ENCODE peak calls at places on chromosomes 13 and 19, in nine cellular contexts. E is Panc1; O is CD4-positive, alpha-beta memory T cell; W is thoracic aorta; R is SK-N-SH; Y is left lung; P is testis; H is tibial nerve; T is OCI-LY7. B is an unnamed sample. For H3K36me3, the result is how much of the 10 kb centered on the place peaks cover.

GRCh38 chr19:45123440-45123850 is 30.5 kb downstream of the PPP1R37 start:
- DNase-seq in E (no peak), O (no peak), W (no peak), R (no peak), Y (no peak), P (no peak), H (no peak), T (no peak), B (no peak)

GRCh38 chr19:46841458-46842083 is 9.1 kb downstream of the AP2S1 start:
- DNase-seq in E (no peak), O (no peak), W (peak), R (no peak), Y (no peak), P (peak), H (peak), T (no peak), B (no peak)

GRCh38 chr13:98327326-98328314 is 150.6 kb upstream of the RNF113B start:
- DNase-seq in E (no peak), O (no peak), W (no peak), R (no peak), Y (no peak), P (no peak), H (no peak), T (no peak), B (no peak)

GRCh38 chr19:56245062-56245740 is 27.3 kb upstream of the EDDM13 start:
- DNase-seq in E (no peak), O (no peak), W (no peak), R (no peak), Y (no peak), P (no peak), H (no peak), T (no peak), B (no peak)

GRCh38 chr19:28468701-28469459 is 744.1 kb downstream of the UQCRFS1 start:
- DNase-seq in E (no peak), O (no peak), W (no peak), R (no peak), Y (peak), P (no peak), H (no peak), T (peak), B (no peak)

GRCh38 chr19:56840452-56841193 is at the start of the genes PEG3 and ZIM2:
- DNase-seq in E (no peak), O (no peak), W (peak), R (peak), Y (peak), P (peak), H (no peak), T (no peak), B (no peak)

GRCh38 chr13:110507678-110508381 is 53.7 kb downstream of the RAB20 start:
- DNase-seq in E (no peak), O (no peak), W (no peak), R (no peak), Y (no peak), P (no peak), H (no peak), T (no peak), B (no peak)

GRCh38 chr19:50418186-50419021 is at the start of gene SPIB:
- DNase-seq in E (no peak), O (no peak), W (no peak), R (no peak), Y (no peak), P (no peak), H (no peak), T (peak), B (no peak)

GRCh38 chr13:68481130-68481529 is 1251.0 kb upstream of the PCDH9 start:
- DNase-seq in E (no peak), O (no peak), W (no peak), R (no peak), Y (no peak), P (no peak), H (no peak), T (no peak), B (no peak)

GRCh38 chr19:8430650-8431049 is 14.1 kb upstream of the HNRNPM start:
- DNase-seq in E (no peak), O (no peak), W (no peak), R (no peak), Y (no peak), P (no peak), H (no peak), T (no peak), B (no peak)

GRCh38 chr13:41568990-41569387 is 111.6 kb downstream of the RGCC start:
- DNase-seq in E (no peak), O (no peak), W (no peak), R (no peak), Y (no peak), P (no peak), H (no peak), T (no peak), B (no peak)

GRCh38 chr13:47112205-47112896 is 215.5 kb upstream of the HTR2A start:
- DNase-seq in E (no peak), O (no peak), W (no peak), R (no peak), Y (no peak), P (no peak), H (no peak), T (no peak), B (no peak)

GRCh38 chr19:5436101-5436947 is 18.9 kb upstream of the ZNRF4 start:
- DNase-seq in E (no peak), O (no peak), W (no peak), R (peak), Y (peak), P (peak), H (no peak), T (no peak), B (no peak)

GRCh38 chr19:13181747-13182388 is 31.7 kb downstream of the IER2 start:
- DNase-seq in E (no peak), O (no peak), W (no peak), R (peak), Y (peak), P (peak), H (peak), T (peak), B (no peak)

GRCh38 chr13:28631792-28632191 is 27.1 kb upstream of the POMP start:
- DNase-seq in E (no peak), O (no peak), W (no peak), R (no peak), Y (no peak), P (no peak), H (no peak), T (no peak), B (no peak)

GRCh38 chr13:80413611-80414010 is 72.7 kb upstream of the SPRY2 start:
- DNase-seq in E (no peak), O (no peak), W (no peak), R (no peak), Y (no peak), P (no peak), H (no peak), T (no peak), B (no peak)

GRCh38 chr13:29101404-29101803 is 281.3 kb downstream of the MTUS2 start:
- DNase-seq in E (no peak), O (no peak), W (no peak), R (no peak), Y (no peak), P (no peak), H (no peak), T (no peak), B (no peak)

GRCh38 chr19:41367848-41368301 is 3.9 kb upstream of the B9D2 start:
- DNase-seq in E (no peak), O (no peak), W (no peak), R (no peak), Y (no peak), P (no peak), H (no peak), T (no peak), B (no peak)

GRCh38 chr13:24683833-24684599 is 3.8 kb downstream of the ATP12A start:
- DNase-seq in E (no peak), O (peak), W (no peak), R (peak), Y (no peak), P (peak), H (peak), T (peak), B (peak)

GRCh38 chr13:48731957-48732569 is 78.3 kb downstream of the CYSLTR2 start:
- DNase-seq in E (no peak), O (peak), W (no peak), R (peak), Y (peak), P (peak), H (peak), T (peak), B (peak)

GRCh38 chr13:67134322-67135129 is 95.6 kb downstream of the PCDH9 start:
- DNase-seq in E (no peak), O (no peak), W (no peak), R (no peak), Y (no peak), P (no peak), H (no peak), T (peak), B (no peak)

GRCh38 chr13:31945202-31945978 is 86.2 kb upstream of the FRY start:
- DNase-seq in E (no peak), O (no peak), W (no peak), R (peak), Y (peak), P (peak), H (peak), T (no peak), B (no peak)

GRCh38 chr19:1855040-1855827 is 7.0 kb upstream of the REXO1 start:
- DNase-seq in E (no peak), O (peak), W (no peak), R (peak), Y (peak), P (peak), H (peak), T (peak), B (peak)

GRCh38 chr19:19120308-19121156 is 17.7 kb downstream of the TMEM161A start:
- DNase-seq in E (no peak), O (no peak), W (no peak), R (peak), Y (no peak), P (peak), H (peak), T (peak), B (no peak)

GRCh38 chr13:98089246-98089645 is 53.6 kb upstream of the FARP1 start:
- DNase-seq in E (no peak), O (no peak), W (no peak), R (no peak), Y (no peak), P (no peak), H (no peak), T (no peak), B (no peak)

GRCh38 chr13:23467048-23467931 is 33.8 kb upstream of the SACS start:
- DNase-seq in E (no peak), O (no peak), W (no peak), R (peak), Y (no peak), P (no peak), H (no peak), T (no peak), B (no peak)

DNA sequence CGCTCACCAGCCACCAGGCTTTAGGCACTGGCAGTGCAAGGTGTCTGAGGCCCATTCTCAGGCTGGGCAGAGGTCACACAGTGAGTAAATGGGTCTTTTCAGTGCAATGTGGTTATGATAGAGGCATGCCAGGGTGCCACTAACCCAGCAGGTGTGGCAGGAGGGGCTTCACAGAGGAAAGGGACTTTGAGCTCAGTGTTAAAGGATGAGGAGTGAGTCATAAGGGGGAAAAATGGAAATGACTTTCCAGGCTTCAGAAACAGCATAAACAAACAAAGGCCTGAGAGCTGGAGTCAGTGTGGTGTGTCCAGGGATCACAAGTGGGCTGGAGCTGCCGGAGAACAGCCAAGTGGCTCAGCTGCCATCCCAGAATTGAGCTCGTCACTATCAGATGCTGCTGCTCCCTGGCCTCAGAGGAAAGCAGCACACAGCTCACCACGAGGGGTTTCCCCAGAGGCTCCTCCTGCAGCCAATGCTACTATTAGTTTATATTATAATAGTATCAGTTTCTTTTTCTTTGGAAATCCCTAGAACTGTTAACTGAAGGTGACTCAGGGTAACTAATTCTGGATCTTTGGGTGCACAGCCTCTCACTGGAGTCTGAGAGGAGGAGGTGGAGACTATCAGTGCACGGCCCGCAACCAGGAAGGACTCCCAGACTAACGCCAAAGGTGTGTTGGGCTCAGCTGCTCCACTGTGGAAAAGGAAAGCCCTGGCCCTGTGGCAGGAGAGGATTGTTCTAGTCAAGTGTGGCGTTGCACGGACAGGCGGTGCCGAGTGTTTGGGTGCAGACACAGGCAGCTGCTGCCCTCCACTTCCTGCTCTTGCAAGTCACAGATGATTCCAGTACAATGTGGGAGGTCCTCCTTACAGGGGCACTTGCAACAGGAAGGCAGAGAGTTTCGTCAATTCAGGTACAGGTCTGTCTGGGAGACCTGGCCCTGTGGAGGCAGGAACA is 39.5 kb downstream of the DHRS12 start:
- DNase-seq in E (no peak), O (peak), W (no peak), R (no peak), Y (peak), P (peak), H (peak), T (no peak), B (peak)
- H3K4me3 ChIP-seq in E (no peak), O (peak), W (peak), R (no peak), Y (no peak), P (no peak), H (no peak), T (no peak), B (peak)

GRCh38 chr19:52197964-52198363 is 8.1 kb downstream of the PPP2R1A start:
- DNase-seq in E (no peak), O (no peak), W (no peak), R (no peak), Y (no peak), P (no peak), H (no peak), T (no peak), B (no peak)

GRCh38 chr19:52200044-52200443 is 10.2 kb downstream of the PPP2R1A start:
- DNase-seq in E (no peak), O (no peak), W (peak), R (no peak), Y (no peak), P (peak), H (peak), T (no peak), B (no peak)

GRCh38 chr19:52196256-52196967 is 6.6 kb downstream of the PPP2R1A start:
- DNase-seq in E (no peak), O (no peak), W (no peak), R (no peak), Y (no peak), P (no peak), H (no peak), T (no peak), B (no peak)

GRCh38 chr19:52198678-52199077 is 8.8 kb downstream of the PPP2R1A start:
- DNase-seq in E (no peak), O (no peak), W (no peak), R (no peak), Y (no peak), P (no peak), H (no peak), T (no peak), B (no peak)
- H3K36me3 ChIP-seq in E (under half), O (half or more), W (under half), R (under half), Y (half or more), P (under half), H (half or more), T (half or more), B (under half)

GRCh38 chr19:10766049-10766623 is 48.3 kb downstream of the DNM2 start:
- DNase-seq in E (no peak), O (no peak), W (no peak), R (no peak), Y (no peak), P (peak), H (no peak), T (no peak), B (no peak)

GRCh38 chr19:10768369-10768768 is 50.5 kb downstream of the DNM2 start:
- DNase-seq in E (no peak), O (no peak), W (no peak), R (no peak), Y (no peak), P (no peak), H (no peak), T (no peak), B (no peak)

GRCh38 chr19:10768936-10769335 is 51.1 kb downstream of the DNM2 start:
- DNase-seq in E (no peak), O (no peak), W (no peak), R (no peak), Y (no peak), P (no peak), H (no peak), T (peak), B (no peak)

GRCh38 chr19:10766681-10767201 is 48.9 kb downstream of the DNM2 start:
- DNase-seq in E (no peak), O (no peak), W (no peak), R (peak), Y (no peak), P (peak), H (no peak), T (no peak), B (no peak)

DNA sequence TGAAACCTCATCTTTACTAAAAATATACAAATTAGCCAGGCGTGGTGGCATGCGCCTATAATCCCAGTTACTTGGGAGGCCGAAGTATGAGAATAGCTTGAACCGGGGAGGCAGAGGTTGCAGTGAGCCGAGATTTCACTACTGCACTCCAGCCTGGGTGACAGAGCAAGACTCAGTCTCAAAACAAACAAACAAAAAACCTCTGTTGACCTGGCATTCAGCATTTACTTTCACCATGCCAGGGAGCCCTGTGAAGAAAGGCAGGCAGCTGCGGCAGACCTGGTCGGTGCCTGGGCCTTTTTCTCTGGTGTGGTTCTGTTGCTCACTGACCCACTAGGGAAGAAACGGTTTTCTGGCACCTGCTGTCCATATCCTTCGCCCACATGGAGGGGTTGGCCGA is 49.8 kb downstream of the DNM2 start:
- DNase-seq in E (no peak), O (no peak), W (no peak), R (no peak), Y (no peak), P (no peak), H (no peak), T (no peak), B (no peak)
- H3K27ac ChIP-seq in E (no peak), O (no peak), W (no peak), R (no peak), Y (no peak), P (peak), H (no peak), T (no peak), B (no peak)

DNA sequence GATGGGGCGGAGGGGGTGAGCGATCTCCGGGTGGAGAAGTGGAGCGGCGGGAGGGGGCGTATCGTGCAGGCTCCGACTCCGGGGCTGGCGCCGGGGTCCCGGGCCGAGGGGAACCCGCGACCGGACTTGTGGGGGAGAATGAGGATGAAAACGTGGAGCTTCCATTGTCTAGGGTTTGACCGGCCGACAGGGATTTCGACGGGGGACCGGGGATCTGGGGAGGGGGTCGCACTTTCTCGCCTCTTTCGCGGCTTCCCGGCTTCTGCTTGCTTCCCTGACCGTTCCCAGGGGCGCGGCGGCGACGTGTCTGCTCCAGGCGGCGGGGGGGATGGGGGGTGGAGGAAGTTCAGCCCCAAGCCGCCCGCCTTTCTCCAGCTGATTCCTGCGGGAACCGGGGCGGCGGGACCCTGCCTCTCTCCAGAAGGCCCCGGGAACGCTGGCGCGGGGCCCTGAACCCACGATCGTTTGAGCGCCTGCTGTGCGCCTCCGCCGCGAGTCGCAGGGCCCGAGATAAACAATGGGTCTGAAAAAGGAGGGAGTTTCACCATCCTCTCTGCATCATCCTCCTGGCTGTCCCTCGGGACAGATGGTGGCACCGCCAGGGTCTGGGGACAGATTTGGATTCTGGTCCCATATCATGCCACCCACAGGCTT is 790 bp downstream of the TPM4 start:
- DNase-seq in E (no peak), O (no peak), W (no peak), R (peak), Y (peak), P (peak), H (peak), T (peak), B (no peak)
- H3K4me3 ChIP-seq in E (peak), O (peak), W (peak), R (peak), Y (peak), P (peak), H (peak), T (peak), B (peak)

DNA sequence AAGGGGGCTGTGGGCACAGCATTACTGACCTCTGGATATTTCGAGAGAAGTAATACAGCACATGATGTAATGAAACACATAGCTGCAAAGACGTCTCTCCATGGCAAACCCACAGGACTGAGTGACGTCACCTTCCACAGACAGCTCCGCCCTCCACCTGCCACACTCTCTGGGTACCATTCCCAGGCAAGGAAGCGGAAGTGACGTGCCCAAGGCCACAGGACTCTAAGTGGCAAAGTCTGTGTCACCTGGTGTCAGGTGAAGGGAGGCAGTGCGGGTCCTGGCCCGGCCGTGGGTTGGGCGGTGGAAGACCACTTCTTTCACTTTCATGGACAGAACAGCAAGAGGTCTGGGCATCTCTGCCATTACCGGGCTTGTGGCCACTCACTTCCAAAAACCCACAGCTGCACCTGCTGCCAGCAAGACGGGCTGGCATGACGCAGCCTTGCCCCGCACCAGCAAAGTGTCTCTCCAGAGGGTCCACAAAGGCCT is 6.8 kb upstream of the ADPRHL1 start:
- DNase-seq in E (no peak), O (no peak), W (no peak), R (no peak), Y (no peak), P (no peak), H (no peak), T (no peak), B (no peak)
- H3K36me3 ChIP-seq in E (under half), O (under half), W (under half), R (under half), Y (half or more), P (under half), H (half or more), T (under half), B (under half)

GRCh38 chr19:34393031-34393430 is 11.2 kb upstream of the PDCD2L start:
- DNase-seq in E (no peak), O (no peak), W (no peak), R (no peak), Y (no peak), P (no peak), H (no peak), T (no peak), B (no peak)
- H3K27ac ChIP-seq in E (no peak), O (no peak), W (no peak), R (no peak), Y (no peak), P (no peak), H (no peak), T (no peak), B (no peak)